ENCODE peak calls at places on chromosomes 16 and 17, in five cellular contexts. B is PC-3, N is neural progenitor cell, J is HCT116, Q is GM23248. H is an unnamed sample.

GRCh38 chr17:66952031-66952524 is 12.4 kb upstream of the CACNG4 start:
- DNase-seq in N (peak; percentile 16), Q (peak; percentile 98), B (peak; percentile 100), J (peak; percentile 99), H (no peak)

GRCh38 chr16:64092284-64092683 is 1029.6 kb downstream of the CDH11 start:
- DNase-seq in N (no peak), Q (peak; percentile 80), B (peak; percentile 83), J (no peak), H (no peak)

GRCh38 chr17:34616148-34616547 is 36.8 kb downstream of the TMEM132E start:
- DNase-seq in J (no peak), Q (no peak), N (peak; percentile 42), B (no peak), H (peak; percentile 35)

GRCh38 chr17:45144199-45145034 is 3.9 kb upstream of the HEXIM1 start:
- DNase-seq in N (peak; percentile 43), J (no peak), B (no peak), Q (peak; percentile 76), H (no peak)

GRCh38 chr17:76562734-76563148 is 22.9 kb downstream of the PRCD start:
- DNase-seq in Q (peak; percentile 92), N (no peak), B (peak; percentile 81), J (no peak), H (no peak)

GRCh38 chr17:81334419-81334896 is 39.4 kb upstream of the SLC38A10 start:
- DNase-seq in J (no peak), N (no peak), B (no peak), Q (no peak), H (no peak)

GRCh38 chr16:82043680-82044584 is 8.9 kb downstream of the HSD17B2 start:
- DNase-seq in Q (peak; percentile 94), J (no peak), B (peak; percentile 52), N (peak; percentile 56), H (no peak)

GRCh38 chr17:43024407-43025289 is at the start of gene RND2:
- DNase-seq in J (peak; percentile 91), N (peak; percentile 97), B (peak; percentile 85), Q (peak; percentile 96), H (peak; percentile 63)

GRCh38 chr16:59060212-59060611 is 326.1 kb upstream of the GOT2 start:
- DNase-seq in N (no peak), Q (peak; percentile 25), J (no peak), B (no peak), H (no peak)

GRCh38 chr17:40417258-40417608 is 463 bp downstream of the TOP2A start:
- DNase-seq in Q (no peak), B (no peak), N (peak; percentile 71), J (no peak), H (no peak)

GRCh38 chr16:56848056-56848936 is 16.7 kb upstream of the SLC12A3 start:
- DNase-seq in N (no peak), Q (peak; percentile 83), B (peak; percentile 70), J (no peak), H (no peak)

GRCh38 chr17:27756467-27757371 is 43.6 kb downstream of the NOS2 start:
- DNase-seq in B (peak; percentile 66), N (peak; percentile 64), Q (peak; percentile 42), J (peak; percentile 23), H (peak; percentile 8)

GRCh38 chr17:80671823-80672105 is 127.1 kb downstream of the RPTOR start:
- DNase-seq in N (no peak), J (no peak), B (no peak), Q (no peak), H (no peak)

GRCh38 chr16:53913082-53913870 is 209.3 kb downstream of the FTO start:
- DNase-seq in J (no peak), Q (peak; percentile 89), B (peak; percentile 35), N (no peak), H (no peak)

GRCh38 chr16:88469615-88470395 is 16.7 kb downstream of the ZFPM1 start:
- DNase-seq in N (no peak), J (no peak), Q (no peak), B (no peak), H (no peak)

GRCh38 chr16:73047536-73048291 is at the start of gene ZFHX3:
- DNase-seq in N (peak; percentile 89), Q (peak; percentile 83), B (peak; percentile 76), J (no peak), H (no peak)

GRCh38 chr17:74930535-74931036 is 5.1 kb upstream of the OTOP3 start:
- DNase-seq in B (no peak), J (no peak), N (no peak), Q (no peak), H (no peak)

GRCh38 chr17:57033296-57033695 is 51.8 kb upstream of the AKAP1 start:
- DNase-seq in Q (no peak), B (peak; percentile 85), N (no peak), J (no peak), H (no peak)
- H3K4me3 ChIP-seq in Q (no peak overlapping the region), B (no peak overlapping the region), N (no peak overlapping the region), J (no peak overlapping the region), H (no peak overlapping the region)

DNA sequence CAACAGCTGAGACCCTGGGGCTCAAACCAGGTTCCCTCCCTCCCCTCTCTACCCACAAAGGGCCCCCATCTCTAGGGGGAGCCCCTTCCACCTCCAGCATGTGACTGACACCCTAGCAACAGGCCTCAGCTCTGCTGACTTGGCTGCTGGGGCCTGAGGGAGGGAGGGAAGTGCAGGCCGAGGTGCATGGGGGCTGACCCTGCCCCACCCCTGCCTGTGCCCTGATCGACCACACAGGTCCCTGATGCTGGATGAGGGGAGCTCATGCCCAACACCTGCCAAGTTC is 2.3 kb downstream of the HSF4 start:
- DNase-seq in N (no peak), J (no peak), Q (no peak), B (no peak), H (no peak)
- TF ChIP-seq EZH2 in N (no peak), J (no peak), Q (no peak), B (no peak), H (no peak)

GRCh38 chr17:57001541-57001940 is 23.6 kb downstream of the SCPEP1 start:
- DNase-seq in B (no peak), N (no peak), Q (no peak), J (no peak), H (no peak)

GRCh38 chr17:57008958-57009357 is 31.0 kb downstream of the SCPEP1 start:
- DNase-seq in J (no peak), Q (no peak), B (no peak), N (no peak), H (no peak)

GRCh38 chr17:57006040-57006439 is 28.1 kb downstream of the SCPEP1 start:
- DNase-seq in B (peak; percentile 23), J (no peak), N (no peak), Q (no peak), H (no peak)

GRCh38 chr17:57002904-57003303 is 25.0 kb downstream of the SCPEP1 start:
- DNase-seq in J (no peak), N (no peak), B (no peak), Q (no peak), H (no peak)

GRCh38 chr17:57004944-57005579 is 27.1 kb downstream of the SCPEP1 start:
- DNase-seq in J (no peak), N (peak; percentile 49), B (peak; percentile 51), Q (no peak), H (no peak)
- H3K4me3 ChIP-seq in J (no peak overlapping the region), N (no peak overlapping the region), B (no peak overlapping the region), Q (no peak overlapping the region), H (no peak overlapping the region)

DNA sequence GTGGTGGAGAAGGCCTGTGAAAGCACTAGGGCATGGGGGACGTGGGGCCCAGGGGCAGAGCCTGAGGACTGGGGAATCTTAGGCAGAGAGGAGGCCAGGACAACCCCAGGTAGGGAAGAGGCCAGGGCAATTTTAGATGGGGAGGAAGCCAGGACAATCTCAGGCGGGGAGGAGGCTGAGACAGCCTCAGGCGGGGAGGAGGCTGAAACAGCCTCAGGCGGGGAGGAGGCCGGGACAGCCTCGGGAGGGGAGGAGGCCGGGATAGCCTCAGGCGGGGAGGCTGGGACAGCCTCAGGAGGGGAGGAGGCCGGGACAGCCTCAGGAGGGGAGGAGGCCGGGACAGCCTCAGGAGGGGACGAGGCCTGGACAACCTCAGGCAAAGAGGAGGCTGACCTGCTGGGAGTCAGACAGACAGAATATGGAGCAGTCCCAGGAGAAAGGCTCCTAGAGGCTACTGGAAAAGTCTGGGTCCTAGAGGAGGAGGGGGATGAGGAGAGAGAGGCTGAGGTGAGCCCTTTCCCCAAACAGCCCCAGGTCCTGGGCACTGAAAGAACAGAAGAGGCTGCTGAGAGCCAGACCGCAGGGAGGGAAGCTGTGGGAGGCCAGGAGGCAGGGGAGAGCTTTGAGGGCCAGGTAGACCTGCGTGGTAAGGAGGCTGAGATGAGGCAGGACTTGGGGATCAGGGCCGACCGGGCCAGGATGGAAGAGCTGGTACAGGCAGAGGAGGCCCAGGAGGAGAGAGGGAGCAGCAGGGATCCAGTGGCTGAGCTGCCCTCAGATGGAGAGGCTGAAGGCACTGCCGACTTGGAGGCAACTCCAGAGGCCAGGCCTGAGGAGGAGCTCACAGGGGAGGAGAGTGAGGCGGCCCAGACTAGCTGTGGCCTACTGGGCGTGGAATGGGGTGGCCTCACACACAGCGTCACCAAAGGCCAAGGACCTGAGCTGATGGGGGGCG is 1.6 kb downstream of the APOBR start:
- DNase-seq in J (no peak), N (no peak), Q (no peak), B (no peak), H (no peak)
- TF ChIP-seq EZH2 in J (no peak), N (no peak), Q (no peak), B (no peak), H (no peak)

GRCh38 chr16:49854227-49855203 is 1.4 kb downstream of the ZNF423 start:
- DNase-seq in B (no peak), Q (peak; percentile 20), J (no peak), N (peak; percentile 81), H (no peak)
- H3K4me3 ChIP-seq in B (no peak overlapping the region), Q (peak overlapping the region; percentile 77), J (peak overlapping the region; percentile 58), N (peak overlapping the region; percentile 96), H (peak overlapping the region; percentile 77)

GRCh38 chr17:49966767-49967166 is 2.2 kb upstream of the DLX4 start:
- DNase-seq in J (no peak), Q (no peak), N (no peak), B (no peak), H (no peak)
- TF ChIP-seq EZH2 in J (no peak), Q (no peak), N (no peak), B (no peak), H (no peak)

GRCh38 chr17:79427621-79428539 is 183.0 kb downstream of the RBFOX3 start:
- DNase-seq in N (no peak), B (peak; percentile 18), Q (no peak), J (no peak), H (no peak)

GRCh38 chr17:79425686-79426085 is 185.2 kb downstream of the RBFOX3 start:
- DNase-seq in B (no peak), Q (no peak), N (no peak), J (no peak), H (no peak)

GRCh38 chr17:79431175-79431574 is 179.7 kb downstream of the RBFOX3 start:
- DNase-seq in N (no peak), J (no peak), B (no peak), Q (no peak), H (no peak)

GRCh38 chr17:79429864-79430494 is 180.9 kb downstream of the RBFOX3 start:
- DNase-seq in N (no peak), J (no peak), Q (no peak), B (no peak), H (no peak)

GRCh38 chr17:79428988-79429387 is 181.9 kb downstream of the RBFOX3 start:
- DNase-seq in Q (no peak), N (no peak), J (no peak), B (no peak), H (no peak)
- H3K4me3 ChIP-seq in Q (no peak overlapping the region), N (no peak overlapping the region), J (no peak overlapping the region), B (no peak overlapping the region), H (no peak overlapping the region)

GRCh38 chr16:85328665-85329058 is 216.4 kb upstream of the CIBAR2 start:
- DNase-seq in Q (no peak), J (no peak), N (peak; percentile 95), B (no peak), H (no peak)
- TF ChIP-seq EZH2 in Q (no peak), J (no peak), N (no peak), B (no peak), H (no peak)

GRCh38 chr16:3468501-3468900 is 25.0 kb downstream of the NAA60 start:
- DNase-seq in B (no peak), Q (no peak), N (no peak), J (no peak), H (no peak)
- H3K4me3 ChIP-seq in B (no peak overlapping the region), Q (no peak overlapping the region), N (no peak overlapping the region), J (no peak overlapping the region), H (no peak overlapping the region)

H was measured in SK-N-MC.